ENCODE peak calls at places on chromosomes 4 and X, in four cellular contexts. One of them, this sample, is unnamed.

GRCh38 chr4:86935499-86935832 is 655 bp downstream of the AFF1 start:
- DNase-seq in iris pigment epithelial cell: no peak
- DNase-seq in stimulated activated CD4-positive, alpha-beta T cell treated with anti-CD3 and anti-CD28 coated beads, Interleukin-4, amount 100 ng/mL, for 1 hour: peak
- DNase-seq in SJSA1: no peak
- DNase-seq in this sample: no peak

GRCh38 chr4:48949086-48949485 is 37.0 kb upstream of the CWH43 start:
- DNase-seq in iris pigment epithelial cell: no peak
- DNase-seq in stimulated activated CD4-positive, alpha-beta T cell treated with anti-CD3 and anti-CD28 coated beads, Interleukin-4, amount 100 ng/mL, for 1 hour: no peak
- DNase-seq in SJSA1: no peak
- DNase-seq in this sample: no peak

GRCh38 chrX:84729809-84730208 is 227.6 kb upstream of the HDX start:
- DNase-seq in iris pigment epithelial cell: peak
- DNase-seq in stimulated activated CD4-positive, alpha-beta T cell treated with anti-CD3 and anti-CD28 coated beads, Interleukin-4, amount 100 ng/mL, for 1 hour: no peak
- DNase-seq in SJSA1: peak
- DNase-seq in this sample: peak

GRCh38 chr4:88219099-88219498 is 60.7 kb upstream of the ABCG2 start:
- DNase-seq in iris pigment epithelial cell: peak
- DNase-seq in stimulated activated CD4-positive, alpha-beta T cell treated with anti-CD3 and anti-CD28 coated beads, Interleukin-4, amount 100 ng/mL, for 1 hour: no peak
- DNase-seq in SJSA1: peak
- DNase-seq in this sample: peak

GRCh38 chr4:37244583-37245390 is at the start of gene NWD2:
- DNase-seq in iris pigment epithelial cell: peak
- DNase-seq in stimulated activated CD4-positive, alpha-beta T cell treated with anti-CD3 and anti-CD28 coated beads, Interleukin-4, amount 100 ng/mL, for 1 hour: no peak
- DNase-seq in SJSA1: no peak
- DNase-seq in this sample: no peak

GRCh38 chr4:98544141-98544817 is 114.1 kb downstream of the TSPAN5 start:
- DNase-seq in iris pigment epithelial cell: no peak
- DNase-seq in stimulated activated CD4-positive, alpha-beta T cell treated with anti-CD3 and anti-CD28 coated beads, Interleukin-4, amount 100 ng/mL, for 1 hour: no peak
- DNase-seq in SJSA1: no peak
- DNase-seq in this sample: no peak

GRCh38 chr4:184818216-184818564 is 7.6 kb downstream of the ACSL1 start:
- DNase-seq in iris pigment epithelial cell: no peak
- DNase-seq in stimulated activated CD4-positive, alpha-beta T cell treated with anti-CD3 and anti-CD28 coated beads, Interleukin-4, amount 100 ng/mL, for 1 hour: no peak
- DNase-seq in SJSA1: no peak
- DNase-seq in this sample: no peak

GRCh38 chrX:74251006-74251930 is 52.7 kb upstream of the ZCCHC13 start:
- DNase-seq in iris pigment epithelial cell: peak
- DNase-seq in stimulated activated CD4-positive, alpha-beta T cell treated with anti-CD3 and anti-CD28 coated beads, Interleukin-4, amount 100 ng/mL, for 1 hour: no peak
- DNase-seq in SJSA1: peak
- DNase-seq in this sample: no peak

GRCh38 chr4:160238790-160239189 is 1135.9 kb downstream of the RAPGEF2 start:
- DNase-seq in iris pigment epithelial cell: no peak
- DNase-seq in stimulated activated CD4-positive, alpha-beta T cell treated with anti-CD3 and anti-CD28 coated beads, Interleukin-4, amount 100 ng/mL, for 1 hour: no peak
- DNase-seq in SJSA1: no peak
- DNase-seq in this sample: no peak

GRCh38 chr4:55865228-55865806 is 11.9 kb downstream of the EXOC1 start:
- DNase-seq in iris pigment epithelial cell: peak
- DNase-seq in stimulated activated CD4-positive, alpha-beta T cell treated with anti-CD3 and anti-CD28 coated beads, Interleukin-4, amount 100 ng/mL, for 1 hour: no peak
- DNase-seq in SJSA1: peak
- DNase-seq in this sample: no peak

GRCh38 chr4:2330119-2331042 is 68.5 kb upstream of the MXD4 start:
- DNase-seq in iris pigment epithelial cell: peak
- DNase-seq in stimulated activated CD4-positive, alpha-beta T cell treated with anti-CD3 and anti-CD28 coated beads, Interleukin-4, amount 100 ng/mL, for 1 hour: no peak
- DNase-seq in SJSA1: peak
- DNase-seq in this sample: no peak

GRCh38 chrX:133985164-133986007 is at the start of gene GPC3:
- DNase-seq in iris pigment epithelial cell: peak
- DNase-seq in stimulated activated CD4-positive, alpha-beta T cell treated with anti-CD3 and anti-CD28 coated beads, Interleukin-4, amount 100 ng/mL, for 1 hour: peak
- DNase-seq in SJSA1: peak
- DNase-seq in this sample: peak

GRCh38 chr4:9942139-9942538 is 79.2 kb downstream of the SLC2A9 start:
- DNase-seq in iris pigment epithelial cell: no peak
- DNase-seq in stimulated activated CD4-positive, alpha-beta T cell treated with anti-CD3 and anti-CD28 coated beads, Interleukin-4, amount 100 ng/mL, for 1 hour: no peak
- DNase-seq in SJSA1: no peak
- DNase-seq in this sample: no peak

GRCh38 chrX:10142041-10142589 is 14.7 kb upstream of the CLCN4 start:
- DNase-seq in iris pigment epithelial cell: no peak
- DNase-seq in stimulated activated CD4-positive, alpha-beta T cell treated with anti-CD3 and anti-CD28 coated beads, Interleukin-4, amount 100 ng/mL, for 1 hour: no peak
- DNase-seq in SJSA1: no peak
- DNase-seq in this sample: no peak

GRCh38 chr4:137599766-137600165 is 67.5 kb upstream of the PCDH18 start:
- DNase-seq in iris pigment epithelial cell: no peak
- DNase-seq in stimulated activated CD4-positive, alpha-beta T cell treated with anti-CD3 and anti-CD28 coated beads, Interleukin-4, amount 100 ng/mL, for 1 hour: no peak
- DNase-seq in SJSA1: no peak
- DNase-seq in this sample: no peak

GRCh38 chr4:158870282-158871049 is 101.6 kb downstream of the FNIP2 start:
- DNase-seq in iris pigment epithelial cell: no peak
- DNase-seq in stimulated activated CD4-positive, alpha-beta T cell treated with anti-CD3 and anti-CD28 coated beads, Interleukin-4, amount 100 ng/mL, for 1 hour: no peak
- DNase-seq in SJSA1: no peak
- DNase-seq in this sample: no peak

GRCh38 chr4:6386091-6386490 is 86.3 kb downstream of the PPP2R2C start:
- DNase-seq in iris pigment epithelial cell: no peak
- DNase-seq in stimulated activated CD4-positive, alpha-beta T cell treated with anti-CD3 and anti-CD28 coated beads, Interleukin-4, amount 100 ng/mL, for 1 hour: no peak
- DNase-seq in SJSA1: no peak
- DNase-seq in this sample: no peak